ENCODE peak calls at places on chromosomes 11 and 22, in seven cellular contexts. One of them, this sample, is unnamed.

GRCh38 chr11:40787243-40787642 is 672.2 kb downstream of the LRRC4C start:
- DNase-seq in adrenal gland: no peak
- DNase-seq in HL-60: no peak
- DNase-seq in CD4-positive, alpha-beta T cell: no peak
- DNase-seq in tibial artery: no peak
- DNase-seq in neural progenitor cell: no peak
- DNase-seq in AG10803: no peak
- DNase-seq in this sample: no peak

GRCh38 chr11:27468643-27469332 is 3.8 kb downstream of the LGR4 start:
- DNase-seq in adrenal gland: peak
- DNase-seq in neural progenitor cell: peak
- DNase-seq in tibial artery: no peak
- DNase-seq in AG10803: peak
- DNase-seq in CD4-positive, alpha-beta T cell: no peak
- DNase-seq in HL-60: no peak
- DNase-seq in this sample: no peak

GRCh38 chr11:10208045-10208674 is 85.9 kb downstream of the SBF2 start:
- DNase-seq in neural progenitor cell: peak
- DNase-seq in tibial artery: no peak
- DNase-seq in AG10803: peak
- DNase-seq in adrenal gland: no peak
- DNase-seq in CD4-positive, alpha-beta T cell: no peak
- DNase-seq in HL-60: no peak
- DNase-seq in this sample: no peak

GRCh38 chr11:66687831-66688281 is 10.2 kb upstream of the RBM4B start:
- DNase-seq in AG10803: no peak
- DNase-seq in CD4-positive, alpha-beta T cell: no peak
- DNase-seq in HL-60: no peak
- DNase-seq in adrenal gland: no peak
- DNase-seq in neural progenitor cell: no peak
- DNase-seq in tibial artery: no peak
- DNase-seq in this sample: no peak

GRCh38 chr11:61787928-61788491 is 4.4 kb downstream of the TMEM258 start:
- DNase-seq in adrenal gland: no peak
- DNase-seq in AG10803: peak
- DNase-seq in tibial artery: no peak
- DNase-seq in CD4-positive, alpha-beta T cell: no peak
- DNase-seq in neural progenitor cell: peak
- DNase-seq in HL-60: no peak
- DNase-seq in this sample: peak

GRCh38 chr11:117466966-117467365 is 139.3 kb downstream of the CEP164 start:
- DNase-seq in AG10803: no peak
- DNase-seq in HL-60: no peak
- DNase-seq in adrenal gland: no peak
- DNase-seq in tibial artery: no peak
- DNase-seq in neural progenitor cell: no peak
- DNase-seq in CD4-positive, alpha-beta T cell: no peak
- DNase-seq in this sample: no peak

GRCh38 chr22:30438559-30438958 is 13.0 kb downstream of the MTFP1 start:
- DNase-seq in HL-60: no peak
- DNase-seq in tibial artery: no peak
- DNase-seq in AG10803: no peak
- DNase-seq in neural progenitor cell: no peak
- DNase-seq in adrenal gland: no peak
- DNase-seq in CD4-positive, alpha-beta T cell: no peak
- DNase-seq in this sample: no peak

GRCh38 chr11:63920870-63921417 is 4.0 kb upstream of the RCOR2 start:
- DNase-seq in CD4-positive, alpha-beta T cell: no peak
- DNase-seq in AG10803: no peak
- DNase-seq in tibial artery: no peak
- DNase-seq in adrenal gland: no peak
- DNase-seq in HL-60: no peak
- DNase-seq in neural progenitor cell: peak
- DNase-seq in this sample: no peak

GRCh38 chr22:25453557-25453956 is 110.9 kb upstream of the GRK3 start:
- DNase-seq in adrenal gland: no peak
- DNase-seq in AG10803: no peak
- DNase-seq in HL-60: no peak
- DNase-seq in CD4-positive, alpha-beta T cell: no peak
- DNase-seq in neural progenitor cell: no peak
- DNase-seq in tibial artery: no peak
- DNase-seq in this sample: peak

GRCh38 chr11:84522331-84522730 is 1104.8 kb downstream of the DLG2 start:
- DNase-seq in AG10803: peak
- DNase-seq in CD4-positive, alpha-beta T cell: no peak
- DNase-seq in HL-60: no peak
- DNase-seq in neural progenitor cell: no peak
- DNase-seq in adrenal gland: peak
- DNase-seq in tibial artery: no peak
- DNase-seq in this sample: no peak

GRCh38 chr11:120523196-120523595 is 11.6 kb downstream of the GRIK4 start:
- DNase-seq in neural progenitor cell: no peak
- DNase-seq in adrenal gland: no peak
- DNase-seq in CD4-positive, alpha-beta T cell: no peak
- DNase-seq in AG10803: no peak
- DNase-seq in HL-60: no peak
- DNase-seq in tibial artery: no peak
- DNase-seq in this sample: no peak

GRCh38 chr11:16293204-16293681 is 63.1 kb downstream of the SOX6 start:
- DNase-seq in neural progenitor cell: no peak
- DNase-seq in adrenal gland: no peak
- DNase-seq in HL-60: no peak
- DNase-seq in CD4-positive, alpha-beta T cell: no peak
- DNase-seq in AG10803: no peak
- DNase-seq in tibial artery: no peak
- DNase-seq in this sample: no peak

GRCh38 chr22:35219012-35219411 is 38.3 kb upstream of the HMGXB4 start:
- DNase-seq in adrenal gland: no peak
- DNase-seq in CD4-positive, alpha-beta T cell: no peak
- DNase-seq in tibial artery: no peak
- DNase-seq in HL-60: no peak
- DNase-seq in neural progenitor cell: no peak
- DNase-seq in AG10803: peak
- DNase-seq in this sample: no peak

GRCh38 chr11:71580057-71581003 is 2.3 kb downstream of the KRTAP5-11 start:
- DNase-seq in tibial artery: peak
- DNase-seq in adrenal gland: peak
- DNase-seq in HL-60: peak
- DNase-seq in AG10803: peak
- DNase-seq in neural progenitor cell: peak
- DNase-seq in CD4-positive, alpha-beta T cell: no peak
- DNase-seq in this sample: peak

GRCh38 chr22:43643362-43643761 is 168.7 kb downstream of the EFCAB6 start:
- DNase-seq in neural progenitor cell: no peak
- DNase-seq in AG10803: no peak
- DNase-seq in tibial artery: no peak
- DNase-seq in adrenal gland: no peak
- DNase-seq in CD4-positive, alpha-beta T cell: no peak
- DNase-seq in HL-60: no peak
- DNase-seq in this sample: no peak

DNA sequence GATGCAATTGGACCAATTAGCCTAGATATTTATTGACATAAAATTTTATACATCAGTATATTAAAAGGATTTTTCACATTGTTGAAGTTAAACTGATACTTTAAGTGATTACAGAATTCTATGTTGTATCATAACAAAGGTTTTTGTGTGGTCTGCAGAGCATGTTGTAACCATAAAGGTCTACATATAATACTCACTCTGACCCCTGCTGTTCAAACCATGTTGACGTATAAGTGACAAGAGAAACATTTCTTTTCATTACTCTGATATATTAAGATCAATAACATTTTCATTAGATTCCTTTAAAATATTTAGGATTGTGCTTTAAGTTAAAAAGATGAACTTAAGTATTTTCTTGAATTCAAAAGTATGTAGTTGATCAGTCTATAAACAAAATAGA is 63.9 kb downstream of the GAS2 start:
- DNase-seq in AG10803: no peak
- DNase-seq in tibial artery: no peak
- DNase-seq in CD4-positive, alpha-beta T cell: no peak
- DNase-seq in adrenal gland: no peak
- DNase-seq in HL-60: no peak
- DNase-seq in neural progenitor cell: peak
- DNase-seq in this sample: no peak
- TF ChIP-seq CTCF in AG10803: peak
- TF ChIP-seq CTCF in tibial artery: no peak
- TF ChIP-seq CTCF in CD4-positive, alpha-beta T cell: peak
- TF ChIP-seq CTCF in adrenal gland: peak
- TF ChIP-seq CTCF in HL-60: no peak
- TF ChIP-seq CTCF in neural progenitor cell: no peak
- TF ChIP-seq CTCF in this sample: no peak

GRCh38 chr11:65315866-65316233 is 1.2 kb downstream of the CDC42EP2 start:
- DNase-seq in adrenal gland: no peak
- DNase-seq in neural progenitor cell: no peak
- DNase-seq in CD4-positive, alpha-beta T cell: no peak
- DNase-seq in tibial artery: no peak
- DNase-seq in HL-60: no peak
- DNase-seq in AG10803: no peak
- DNase-seq in this sample: no peak
- TF ChIP-seq CTCF in adrenal gland: no peak
- TF ChIP-seq CTCF in neural progenitor cell: no peak
- TF ChIP-seq CTCF in CD4-positive, alpha-beta T cell: peak
- TF ChIP-seq CTCF in tibial artery: no peak
- TF ChIP-seq CTCF in HL-60: no peak
- TF ChIP-seq CTCF in AG10803: no peak
- TF ChIP-seq CTCF in this sample: no peak

GRCh38 chr22:50473088-50473487 is 1.7 kb downstream of the SBF1 start:
- DNase-seq in HL-60: no peak
- DNase-seq in adrenal gland: no peak
- DNase-seq in neural progenitor cell: peak
- DNase-seq in CD4-positive, alpha-beta T cell: peak
- DNase-seq in tibial artery: no peak
- DNase-seq in AG10803: no peak
- DNase-seq in this sample: no peak
- TF ChIP-seq CTCF in HL-60: no peak
- TF ChIP-seq CTCF in adrenal gland: no peak
- TF ChIP-seq CTCF in neural progenitor cell: peak
- TF ChIP-seq CTCF in CD4-positive, alpha-beta T cell: no peak
- TF ChIP-seq CTCF in tibial artery: no peak
- TF ChIP-seq CTCF in AG10803: peak
- TF ChIP-seq CTCF in this sample: no peak

GRCh38 chr11:92388380-92388779 is 163.8 kb downstream of the FAT3 start:
- DNase-seq in CD4-positive, alpha-beta T cell: no peak
- DNase-seq in adrenal gland: no peak
- DNase-seq in neural progenitor cell: no peak
- DNase-seq in HL-60: no peak
- DNase-seq in AG10803: no peak
- DNase-seq in tibial artery: no peak
- DNase-seq in this sample: no peak
- TF ChIP-seq CTCF in CD4-positive, alpha-beta T cell: no peak
- TF ChIP-seq CTCF in adrenal gland: no peak
- TF ChIP-seq CTCF in neural progenitor cell: peak
- TF ChIP-seq CTCF in HL-60: no peak
- TF ChIP-seq CTCF in AG10803: peak
- TF ChIP-seq CTCF in tibial artery: peak
- TF ChIP-seq CTCF in this sample: peak

GRCh38 chr11:107898270-107898669 is 30.0 kb upstream of the RAB39A start:
- DNase-seq in CD4-positive, alpha-beta T cell: no peak
- DNase-seq in HL-60: no peak
- DNase-seq in neural progenitor cell: peak
- DNase-seq in adrenal gland: no peak
- DNase-seq in AG10803: peak
- DNase-seq in tibial artery: no peak
- DNase-seq in this sample: no peak
- TF ChIP-seq CTCF in CD4-positive, alpha-beta T cell: peak
- TF ChIP-seq CTCF in HL-60: peak
- TF ChIP-seq CTCF in neural progenitor cell: peak
- TF ChIP-seq CTCF in adrenal gland: peak
- TF ChIP-seq CTCF in AG10803: peak
- TF ChIP-seq CTCF in tibial artery: peak
- TF ChIP-seq CTCF in this sample: peak

This sample was measured in testis.